ENCODE peak calls at places on chromosomes 4 and X, in six cellular contexts. One of them, this sample, is unnamed.

GRCh38 chr4:77745792-77746191 is 73.4 kb downstream of the CNOT6L start:
- ATAC-seq in stimulated activated memory B cell treated with anti-CD40 and anti-IgM and Interleukin-4, amounts not matched to agents 10 μg/mL and 1 μg/mL and 100 μg/mL, for 72 hours: no peak
- ATAC-seq in memory B cell: no peak
- ATAC-seq in activated naive CD4-positive, alpha-beta T cell treated with anti-CD3 and anti-CD28 coated beads, Interleukin-2, amount 50 U/mL, for 72 hours: no peak
- ATAC-seq in activated CD8-positive, alpha-beta T cell treated with anti-CD3 and anti-CD28 coated beads, Interleukin-2, amount 10 ng/mL, durations not matched to agents 7 days and 5 days: no peak
- ATAC-seq in left lung: peak
- ATAC-seq in this sample: no peak

GRCh38 chr4:55183926-55184599 is 58.7 kb upstream of the KDR start:
- ATAC-seq in stimulated activated memory B cell treated with anti-CD40 and anti-IgM and Interleukin-4, amounts not matched to agents 10 μg/mL and 1 μg/mL and 100 μg/mL, for 72 hours: no peak
- ATAC-seq in memory B cell: no peak
- ATAC-seq in activated naive CD4-positive, alpha-beta T cell treated with anti-CD3 and anti-CD28 coated beads, Interleukin-2, amount 50 U/mL, for 72 hours: peak
- ATAC-seq in activated CD8-positive, alpha-beta T cell treated with anti-CD3 and anti-CD28 coated beads, Interleukin-2, amount 10 ng/mL, durations not matched to agents 7 days and 5 days: no peak
- ATAC-seq in left lung: peak
- ATAC-seq in this sample: peak

GRCh38 chr4:47716017-47716416 is 121.8 kb downstream of the CORIN start:
- ATAC-seq in stimulated activated memory B cell treated with anti-CD40 and anti-IgM and Interleukin-4, amounts not matched to agents 10 μg/mL and 1 μg/mL and 100 μg/mL, for 72 hours: no peak
- ATAC-seq in memory B cell: no peak
- ATAC-seq in activated naive CD4-positive, alpha-beta T cell treated with anti-CD3 and anti-CD28 coated beads, Interleukin-2, amount 50 U/mL, for 72 hours: no peak
- ATAC-seq in activated CD8-positive, alpha-beta T cell treated with anti-CD3 and anti-CD28 coated beads, Interleukin-2, amount 10 ng/mL, durations not matched to agents 7 days and 5 days: no peak
- ATAC-seq in left lung: peak
- ATAC-seq in this sample: no peak

GRCh38 chr4:145784036-145784435 is 104.1 kb downstream of the C4orf51 start:
- ATAC-seq in stimulated activated memory B cell treated with anti-CD40 and anti-IgM and Interleukin-4, amounts not matched to agents 10 μg/mL and 1 μg/mL and 100 μg/mL, for 72 hours: no peak
- ATAC-seq in memory B cell: no peak
- ATAC-seq in activated naive CD4-positive, alpha-beta T cell treated with anti-CD3 and anti-CD28 coated beads, Interleukin-2, amount 50 U/mL, for 72 hours: peak
- ATAC-seq in activated CD8-positive, alpha-beta T cell treated with anti-CD3 and anti-CD28 coated beads, Interleukin-2, amount 10 ng/mL, durations not matched to agents 7 days and 5 days: no peak
- ATAC-seq in left lung: no peak
- ATAC-seq in this sample: no peak

GRCh38 chr4:6338175-6338950 is 68.7 kb downstream of the WFS1 start:
- ATAC-seq in stimulated activated memory B cell treated with anti-CD40 and anti-IgM and Interleukin-4, amounts not matched to agents 10 μg/mL and 1 μg/mL and 100 μg/mL, for 72 hours: peak
- ATAC-seq in memory B cell: peak
- ATAC-seq in activated naive CD4-positive, alpha-beta T cell treated with anti-CD3 and anti-CD28 coated beads, Interleukin-2, amount 50 U/mL, for 72 hours: no peak
- ATAC-seq in activated CD8-positive, alpha-beta T cell treated with anti-CD3 and anti-CD28 coated beads, Interleukin-2, amount 10 ng/mL, durations not matched to agents 7 days and 5 days: peak
- ATAC-seq in left lung: no peak
- ATAC-seq in this sample: peak

GRCh38 chr4:35966558-35966957 is 277.8 kb downstream of the ARAP2 start:
- ATAC-seq in stimulated activated memory B cell treated with anti-CD40 and anti-IgM and Interleukin-4, amounts not matched to agents 10 μg/mL and 1 μg/mL and 100 μg/mL, for 72 hours: no peak
- ATAC-seq in memory B cell: no peak
- ATAC-seq in activated naive CD4-positive, alpha-beta T cell treated with anti-CD3 and anti-CD28 coated beads, Interleukin-2, amount 50 U/mL, for 72 hours: peak
- ATAC-seq in activated CD8-positive, alpha-beta T cell treated with anti-CD3 and anti-CD28 coated beads, Interleukin-2, amount 10 ng/mL, durations not matched to agents 7 days and 5 days: no peak
- ATAC-seq in left lung: no peak
- ATAC-seq in this sample: no peak

GRCh38 chrX:21758488-21758887 is 572 bp upstream of the SMPX start:
- ATAC-seq in stimulated activated memory B cell treated with anti-CD40 and anti-IgM and Interleukin-4, amounts not matched to agents 10 μg/mL and 1 μg/mL and 100 μg/mL, for 72 hours: no peak
- ATAC-seq in memory B cell: no peak
- ATAC-seq in activated naive CD4-positive, alpha-beta T cell treated with anti-CD3 and anti-CD28 coated beads, Interleukin-2, amount 50 U/mL, for 72 hours: no peak
- ATAC-seq in activated CD8-positive, alpha-beta T cell treated with anti-CD3 and anti-CD28 coated beads, Interleukin-2, amount 10 ng/mL, durations not matched to agents 7 days and 5 days: no peak
- ATAC-seq in left lung: no peak
- ATAC-seq in this sample: no peak

GRCh38 chr4:56677673-56678072 is 3.4 kb downstream of the HOPX start:
- ATAC-seq in stimulated activated memory B cell treated with anti-CD40 and anti-IgM and Interleukin-4, amounts not matched to agents 10 μg/mL and 1 μg/mL and 100 μg/mL, for 72 hours: no peak
- ATAC-seq in memory B cell: no peak
- ATAC-seq in activated naive CD4-positive, alpha-beta T cell treated with anti-CD3 and anti-CD28 coated beads, Interleukin-2, amount 50 U/mL, for 72 hours: no peak
- ATAC-seq in activated CD8-positive, alpha-beta T cell treated with anti-CD3 and anti-CD28 coated beads, Interleukin-2, amount 10 ng/mL, durations not matched to agents 7 days and 5 days: no peak
- ATAC-seq in left lung: no peak
- ATAC-seq in this sample: no peak

GRCh38 chr4:141900841-141901240 is 264.5 kb downstream of the IL15 start:
- ATAC-seq in stimulated activated memory B cell treated with anti-CD40 and anti-IgM and Interleukin-4, amounts not matched to agents 10 μg/mL and 1 μg/mL and 100 μg/mL, for 72 hours: no peak
- ATAC-seq in memory B cell: no peak
- ATAC-seq in activated naive CD4-positive, alpha-beta T cell treated with anti-CD3 and anti-CD28 coated beads, Interleukin-2, amount 50 U/mL, for 72 hours: no peak
- ATAC-seq in activated CD8-positive, alpha-beta T cell treated with anti-CD3 and anti-CD28 coated beads, Interleukin-2, amount 10 ng/mL, durations not matched to agents 7 days and 5 days: no peak
- ATAC-seq in left lung: no peak
- ATAC-seq in this sample: no peak

GRCh38 chr4:110075083-110075738 is 123.2 kb downstream of the ELOVL6 start:
- ATAC-seq in stimulated activated memory B cell treated with anti-CD40 and anti-IgM and Interleukin-4, amounts not matched to agents 10 μg/mL and 1 μg/mL and 100 μg/mL, for 72 hours: no peak
- ATAC-seq in memory B cell: no peak
- ATAC-seq in activated naive CD4-positive, alpha-beta T cell treated with anti-CD3 and anti-CD28 coated beads, Interleukin-2, amount 50 U/mL, for 72 hours: peak
- ATAC-seq in activated CD8-positive, alpha-beta T cell treated with anti-CD3 and anti-CD28 coated beads, Interleukin-2, amount 10 ng/mL, durations not matched to agents 7 days and 5 days: no peak
- ATAC-seq in left lung: no peak
- ATAC-seq in this sample: peak

GRCh38 chr4:69782651-69783310 is 22.4 kb upstream of the SULT1B1 start:
- ATAC-seq in stimulated activated memory B cell treated with anti-CD40 and anti-IgM and Interleukin-4, amounts not matched to agents 10 μg/mL and 1 μg/mL and 100 μg/mL, for 72 hours: peak
- ATAC-seq in memory B cell: no peak
- ATAC-seq in activated naive CD4-positive, alpha-beta T cell treated with anti-CD3 and anti-CD28 coated beads, Interleukin-2, amount 50 U/mL, for 72 hours: no peak
- ATAC-seq in activated CD8-positive, alpha-beta T cell treated with anti-CD3 and anti-CD28 coated beads, Interleukin-2, amount 10 ng/mL, durations not matched to agents 7 days and 5 days: no peak
- ATAC-seq in left lung: no peak
- ATAC-seq in this sample: no peak

GRCh38 chrX:24169211-24169610 is 19.7 kb downstream of the ZFX start:
- ATAC-seq in stimulated activated memory B cell treated with anti-CD40 and anti-IgM and Interleukin-4, amounts not matched to agents 10 μg/mL and 1 μg/mL and 100 μg/mL, for 72 hours: peak
- ATAC-seq in memory B cell: peak
- ATAC-seq in activated naive CD4-positive, alpha-beta T cell treated with anti-CD3 and anti-CD28 coated beads, Interleukin-2, amount 50 U/mL, for 72 hours: peak
- ATAC-seq in activated CD8-positive, alpha-beta T cell treated with anti-CD3 and anti-CD28 coated beads, Interleukin-2, amount 10 ng/mL, durations not matched to agents 7 days and 5 days: no peak
- ATAC-seq in left lung: peak
- ATAC-seq in this sample: no peak